ENCODE peak calls at places on chromosomes 12 and 14, in ten cellular contexts. Y is left ventricle myocardium inferior, W is right atrium auricular region, Z is adrenal gland, U is upper lobe of left lung, G is psoas muscle, B is mammary epithelial cell, R is aorta, O is endothelial cell of umbilical vein, N is cardiac muscle cell. J is an unnamed sample.

GRCh38 chr12:47551426-47551851 is 154.4 kb downstream of the RPAP3 start:
- DNase-seq in Z (peak; percentile 53), Y (no peak), W (no peak), G (no peak), R (no peak), B (peak; percentile 79), O (no peak), U (no peak), N (no peak), J (peak; percentile 51)

GRCh38 chr12:42725839-42726238 is 136.3 kb upstream of the PRICKLE1 start:
- DNase-seq in W (no peak), G (no peak), R (no peak), O (peak; percentile 64), Z (no peak), Y (no peak), U (no peak), B (peak; percentile 83), N (no peak), J (no peak)

GRCh38 chr12:55716582-55717396 is 943 bp downstream of the BLOC1S1 start:
- DNase-seq in G (peak; percentile 17), N (no peak), W (no peak), U (no peak), Z (no peak), R (peak; percentile 77), Y (no peak), O (no peak), B (no peak), J (peak; percentile 52)

GRCh38 chr12:89163918-89164317 is 188.4 kb downstream of the DUSP6 start:
- DNase-seq in U (no peak), O (peak; percentile 79), R (no peak), W (no peak), G (no peak), Y (no peak), Z (peak; percentile 50), B (no peak), N (no peak), J (no peak)

GRCh38 chr12:51533799-51534198 is 57.2 kb upstream of the SCN8A start:
- DNase-seq in O (peak; percentile 32), W (no peak), R (no peak), N (peak; percentile 41), B (no peak), U (no peak), G (no peak), Y (no peak), Z (no peak), J (no peak)

GRCh38 chr14:61585598-61586538 is 109.4 kb upstream of the HIF1A start:
- DNase-seq in R (peak; percentile 92), N (no peak), O (peak; percentile 91), Y (peak; percentile 76), W (peak; percentile 81), G (peak; percentile 68), U (peak; percentile 49), B (no peak), Z (peak; percentile 98), J (peak; percentile 92)

GRCh38 chr12:97148941-97149559 is 242.0 kb downstream of the NEDD1 start:
- DNase-seq in G (peak; percentile 19), R (no peak), Z (peak; percentile 84), B (peak; percentile 26), U (peak; percentile 69), O (peak; percentile 31), N (peak; percentile 74), Y (peak; percentile 28), W (no peak), J (peak; percentile 72)

GRCh38 chr14:66601932-66602578 is 94.1 kb downstream of the GPHN start:
- DNase-seq in Z (no peak), U (no peak), N (no peak), O (no peak), Y (no peak), W (no peak), B (no peak), R (no peak), G (no peak), J (no peak)

GRCh38 chr12:89354630-89354931 is 2.3 kb upstream of the DUSP6 start:
- DNase-seq in R (no peak), N (peak; percentile 30), Y (no peak), G (no peak), B (no peak), W (no peak), Z (no peak), O (peak; percentile 39), U (no peak), J (no peak)

GRCh38 chr12:74488134-74488533 is 49.5 kb upstream of the ATXN7L3B start:
- DNase-seq in Z (no peak), O (no peak), B (no peak), N (no peak), Y (no peak), G (no peak), U (no peak), R (no peak), W (no peak), J (no peak)

GRCh38 chr12:47747115-47747514 is 11.6 kb downstream of the RAPGEF3 start:
- DNase-seq in O (no peak), R (no peak), Y (no peak), Z (no peak), W (no peak), G (no peak), N (no peak), U (no peak), B (no peak), J (no peak)

GRCh38 chr14:77717608-77718305 is 9.9 kb downstream of the SLIRP start:
- DNase-seq in B (no peak), Z (no peak), W (no peak), O (no peak), N (no peak), Y (no peak), U (no peak), G (no peak), R (no peak), J (no peak)

GRCh38 chr14:105487986-105488777 is 1.5 kb downstream of the CRIP1 start:
- DNase-seq in Y (peak; percentile 26), B (no peak), U (no peak), Z (no peak), N (no peak), G (peak; percentile 18), R (no peak), W (peak; percentile 62), O (no peak), J (peak; percentile 40)

GRCh38 chr12:78888583-78888982 is 24.0 kb downstream of the SYT1 start:
- DNase-seq in O (no peak), W (no peak), N (no peak), R (no peak), B (no peak), Y (no peak), G (no peak), Z (no peak), U (no peak), J (no peak)

GRCh38 chr12:107917912-107918800 is 143.7 kb downstream of the ASCL4 start:
- DNase-seq in U (no peak), Y (no peak), G (no peak), W (no peak), R (no peak), O (no peak), Z (no peak), N (peak; percentile 48), B (peak; percentile 39), J (no peak)

GRCh38 chr12:112557954-112558630 is 139.3 kb downstream of the PTPN11 start:
- DNase-seq in Y (no peak), W (no peak), B (no peak), O (no peak), R (no peak), U (no peak), Z (no peak), G (no peak), N (no peak), J (no peak)

GRCh38 chr14:68741839-68742470 is 50.9 kb downstream of the ZFP36L1 start:
- DNase-seq in B (no peak), R (no peak), W (no peak), Y (no peak), U (peak; percentile 64), Z (no peak), G (no peak), N (no peak), O (no peak), J (no peak)

GRCh38 chr12:38156497-38157245 is 159.9 kb upstream of the ALG10B start:
- DNase-seq in W (peak; percentile 53), U (no peak), Z (no peak), Y (no peak), G (no peak), R (peak; percentile 73), B (no peak), O (no peak), N (no peak), J (no peak)
- H3K9me3 ChIP-seq in W (no peaks in the 10 kb centered on the region), U (peaks cover 17% of the 10 kb centered on the region), Z (no peaks in the 10 kb centered on the region), Y (peaks cover 2% of the 10 kb centered on the region), G (no peaks in the 10 kb centered on the region), R (no peaks in the 10 kb centered on the region), B (no peaks in the 10 kb centered on the region), O (peaks cover 5% of the 10 kb centered on the region), N (no peaks in the 10 kb centered on the region), J (no peaks in the 10 kb centered on the region)

DNA sequence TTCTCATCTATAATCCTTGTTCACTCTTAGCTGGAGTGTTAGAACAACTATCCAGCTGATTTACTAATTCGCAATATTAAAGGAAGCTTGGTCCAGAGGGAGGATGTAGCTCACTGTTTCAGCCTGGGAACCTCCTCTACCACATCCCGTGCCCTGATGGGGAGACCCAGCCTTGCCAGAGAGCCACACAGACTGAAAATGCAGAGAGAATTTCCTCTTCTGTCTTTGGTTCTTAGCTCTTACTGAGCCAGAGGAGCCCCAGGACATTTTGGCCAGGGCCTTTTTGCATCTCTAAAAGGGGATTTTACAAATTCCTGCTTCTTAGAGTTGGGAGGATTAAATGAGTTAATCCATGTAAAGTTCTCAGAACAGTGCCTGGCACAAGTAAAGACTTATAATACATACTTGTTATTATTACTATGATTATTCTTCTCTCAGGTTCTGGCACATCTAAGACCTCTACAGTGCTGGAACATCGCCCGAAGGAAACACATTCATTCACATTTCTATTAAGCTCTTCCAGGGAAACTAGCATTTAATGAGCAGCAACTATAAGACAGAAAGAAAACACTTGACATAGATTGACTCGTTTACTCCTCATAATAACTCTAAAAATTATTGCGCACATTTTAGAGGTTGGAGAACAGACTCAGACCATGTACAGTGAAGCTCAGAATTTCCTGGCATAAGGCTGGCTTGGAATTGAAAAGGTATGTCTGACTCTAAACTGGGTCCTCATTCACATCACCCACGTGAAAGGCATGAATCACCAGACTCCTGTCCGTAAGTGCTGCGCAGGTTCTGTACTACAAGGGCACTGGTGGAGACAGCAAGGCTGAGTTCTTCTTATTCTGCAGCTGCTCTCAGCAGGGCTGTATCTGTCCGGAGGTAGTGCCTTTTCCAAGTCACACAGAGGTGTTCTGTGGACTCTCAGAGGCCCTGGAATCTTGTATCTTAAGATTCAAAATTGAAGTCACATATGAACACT is 27.8 kb upstream of the AEBP2 start:
- DNase-seq in W (no peak), B (no peak), Z (no peak), Y (no peak), G (no peak), N (no peak), R (no peak), O (no peak), U (no peak), J (no peak)
- H3K27ac ChIP-seq in W (peak overlapping the region; percentile 39), B (no peak overlapping the region), Z (no peak overlapping the region), Y (peak overlapping the region; percentile 77), G (no peak overlapping the region), N (no peak overlapping the region), R (peak overlapping the region; percentile 95), O (no peak overlapping the region), U (no peak overlapping the region), J (no peak overlapping the region)

GRCh38 chr12:46368138-46368537 is 4.4 kb downstream of the SLC38A2 start:
- DNase-seq in O (peak; percentile 24), N (no peak), R (no peak), Y (no peak), Z (no peak), G (no peak), B (no peak), U (no peak), W (no peak), J (no peak)
- H3K4me3 ChIP-seq in O (no peak overlapping the region), N (no peak overlapping the region), R (peak overlapping the region; percentile 93), Y (peak overlapping the region; percentile 94), Z (peak overlapping the region; percentile 88), G (peak overlapping the region; percentile 94), B (peak overlapping the region; percentile 95), U (peak overlapping the region; percentile 8), W (peak overlapping the region; percentile 95), J (peak overlapping the region; percentile 87)

GRCh38 chr12:68056300-68056699 is 67.1 kb downstream of the IFNG-AS1 start:
- DNase-seq in R (no peak), G (no peak), Z (no peak), W (no peak), B (no peak), U (no peak), N (no peak), Y (no peak), O (no peak), J (no peak)
- H3K9me3 ChIP-seq in R (no peaks in the 10 kb centered on the region), G (peaks cover 13% of the 10 kb centered on the region), Z (no peaks in the 10 kb centered on the region), W (no peaks in the 10 kb centered on the region), B (no peaks in the 10 kb centered on the region), U (peaks cover 7% of the 10 kb centered on the region), N (no peaks in the 10 kb centered on the region), Y (peaks cover 44% of the 10 kb centered on the region), O (no peaks in the 10 kb centered on the region), J (no peaks in the 10 kb centered on the region)